ENCODE peak calls at places on chromosomes 1 and 21, in four cellular contexts. One of them, this sample, is unnamed. For H3K4me1, the result is how much of the 10 kb centered on the place peaks cover.

GRCh38 chr1:228446849-228447248 is 30.2 kb upstream of the TRIM17 start:
- DNase-seq in breast epithelium: no peak
- DNase-seq in SJCRH30: no peak
- DNase-seq in gastrocnemius medialis: no peak
- DNase-seq in this sample: no peak

GRCh38 chr21:36134820-36135390 is at the start of gene CBR3:
- DNase-seq in breast epithelium: no peak
- DNase-seq in SJCRH30: peak
- DNase-seq in gastrocnemius medialis: no peak
- DNase-seq in this sample: peak

GRCh38 chr1:85451236-85451830 is 13.6 kb downstream of the DDAH1 start:
- DNase-seq in breast epithelium: no peak
- DNase-seq in SJCRH30: no peak
- DNase-seq in gastrocnemius medialis: no peak
- DNase-seq in this sample: no peak

GRCh38 chr1:201786824-201787223 is 42.1 kb upstream of the IPO9 start:
- DNase-seq in gastrocnemius medialis: peak
- DNase-seq in breast epithelium: no peak
- DNase-seq in SJCRH30: no peak
- DNase-seq in this sample: peak

GRCh38 chr1:6686294-6686693 is 15.3 kb downstream of the DNAJC11 start:
- DNase-seq in gastrocnemius medialis: peak
- DNase-seq in SJCRH30: no peak
- DNase-seq in breast epithelium: no peak
- DNase-seq in this sample: peak

GRCh38 chr1:212402876-212403275 is 11.8 kb downstream of the PACC1 start:
- DNase-seq in breast epithelium: no peak
- DNase-seq in SJCRH30: no peak
- DNase-seq in gastrocnemius medialis: no peak
- DNase-seq in this sample: no peak

GRCh38 chr1:208536176-208536575 is 292.0 kb upstream of the PLXNA2 start:
- DNase-seq in gastrocnemius medialis: no peak
- DNase-seq in SJCRH30: no peak
- DNase-seq in breast epithelium: no peak
- DNase-seq in this sample: no peak

GRCh38 chr1:231165371-231165770 is 3.5 kb downstream of the TRIM67 start:
- DNase-seq in breast epithelium: no peak
- DNase-seq in SJCRH30: no peak
- DNase-seq in gastrocnemius medialis: no peak
- DNase-seq in this sample: no peak

GRCh38 chr1:156668801-156669637 is 8.2 kb downstream of the NES start:
- DNase-seq in gastrocnemius medialis: no peak
- DNase-seq in breast epithelium: no peak
- DNase-seq in SJCRH30: peak
- DNase-seq in this sample: no peak

GRCh38 chr1:39128959-39129358 is 75.5 kb upstream of the MACF1 start:
- DNase-seq in SJCRH30: no peak
- DNase-seq in breast epithelium: peak
- DNase-seq in gastrocnemius medialis: no peak
- DNase-seq in this sample: no peak

GRCh38 chr1:187262731-187263130 is 434.0 kb downstream of the PLA2G4A start:
- DNase-seq in gastrocnemius medialis: no peak
- DNase-seq in breast epithelium: no peak
- DNase-seq in SJCRH30: no peak
- DNase-seq in this sample: no peak

GRCh38 chr1:79151006-79151796 is 144.7 kb upstream of the ADGRL4 start:
- DNase-seq in gastrocnemius medialis: no peak
- DNase-seq in breast epithelium: no peak
- DNase-seq in SJCRH30: no peak
- DNase-seq in this sample: no peak

GRCh38 chr1:234698624-234699023 is 88.6 kb upstream of the IRF2BP2 start:
- DNase-seq in breast epithelium: no peak
- DNase-seq in SJCRH30: peak
- DNase-seq in gastrocnemius medialis: no peak
- DNase-seq in this sample: no peak

GRCh38 chr1:15153184-15153841 is at the start of gene TMEM51:
- DNase-seq in breast epithelium: no peak
- DNase-seq in gastrocnemius medialis: no peak
- DNase-seq in SJCRH30: peak
- DNase-seq in this sample: peak

GRCh38 chr1:16068356-16069270 is 4.8 kb downstream of the FAM131C start:
- DNase-seq in breast epithelium: no peak
- DNase-seq in SJCRH30: no peak
- DNase-seq in gastrocnemius medialis: peak
- DNase-seq in this sample: peak

GRCh38 chr1:206035027-206035426 is 11.3 kb upstream of the CTSE start:
- DNase-seq in breast epithelium: no peak
- DNase-seq in gastrocnemius medialis: no peak
- DNase-seq in SJCRH30: no peak
- DNase-seq in this sample: no peak

GRCh38 chr1:190679032-190679431 is 201.4 kb upstream of the BRINP3 start:
- DNase-seq in breast epithelium: no peak
- DNase-seq in SJCRH30: no peak
- DNase-seq in gastrocnemius medialis: no peak
- DNase-seq in this sample: no peak

GRCh38 chr1:56378376-56379070 is 200.8 kb downstream of the PLPP3 start:
- DNase-seq in gastrocnemius medialis: no peak
- DNase-seq in SJCRH30: no peak
- DNase-seq in breast epithelium: no peak
- DNase-seq in this sample: no peak

GRCh38 chr21:21807598-21807903 is 809.3 kb downstream of the NCAM2 start:
- DNase-seq in SJCRH30: no peak
- DNase-seq in gastrocnemius medialis: no peak
- DNase-seq in breast epithelium: no peak
- DNase-seq in this sample: no peak

GRCh38 chr1:64006276-64007051 is 197.0 kb upstream of the UBE2U start:
- DNase-seq in gastrocnemius medialis: no peak
- DNase-seq in SJCRH30: no peak
- DNase-seq in breast epithelium: no peak
- DNase-seq in this sample: no peak

GRCh38 chr1:179376223-179376622 is 10.5 kb downstream of the AXDND1 start:
- DNase-seq in gastrocnemius medialis: no peak
- DNase-seq in breast epithelium: no peak
- DNase-seq in SJCRH30: no peak
- DNase-seq in this sample: no peak

GRCh38 chr1:160855181-160855981 is 7.3 kb downstream of the CD244 start:
- DNase-seq in gastrocnemius medialis: no peak
- DNase-seq in SJCRH30: no peak
- DNase-seq in breast epithelium: no peak
- DNase-seq in this sample: no peak

GRCh38 chr1:72066431-72066830 is 215.9 kb downstream of the NEGR1 start:
- DNase-seq in SJCRH30: no peak
- DNase-seq in breast epithelium: no peak
- DNase-seq in gastrocnemius medialis: no peak
- DNase-seq in this sample: no peak

GRCh38 chr1:115669002-115669673 is 27.4 kb downstream of the VANGL1 start:
- DNase-seq in gastrocnemius medialis: no peak
- DNase-seq in SJCRH30: peak
- DNase-seq in breast epithelium: no peak
- DNase-seq in this sample: no peak

GRCh38 chr1:86913399-86913895 is 479 bp downstream of the SELENOF start:
- DNase-seq in SJCRH30: peak
- DNase-seq in breast epithelium: no peak
- DNase-seq in gastrocnemius medialis: peak
- DNase-seq in this sample: no peak

GRCh38 chr1:181152892-181153633 is 64.6 kb downstream of the IER5 start:
- DNase-seq in breast epithelium: no peak
- DNase-seq in SJCRH30: peak
- DNase-seq in gastrocnemius medialis: peak
- DNase-seq in this sample: peak

GRCh38 chr1:92184632-92185031 is 33.1 kb upstream of the C1orf146 start:
- DNase-seq in SJCRH30: no peak
- DNase-seq in gastrocnemius medialis: no peak
- DNase-seq in breast epithelium: no peak
- DNase-seq in this sample: no peak

GRCh38 chr1:170296211-170296610 is 150.5 kb downstream of the NTMT2 start:
- DNase-seq in gastrocnemius medialis: no peak
- DNase-seq in breast epithelium: no peak
- DNase-seq in SJCRH30: no peak
- DNase-seq in this sample: no peak

GRCh38 chr21:42307106-42307505 is 8.1 kb downstream of the TFF3 start:
- DNase-seq in breast epithelium: no peak
- DNase-seq in gastrocnemius medialis: no peak
- DNase-seq in SJCRH30: no peak
- DNase-seq in this sample: no peak

GRCh38 chr1:201119826-201120225 is 7.2 kb downstream of the ASCL5 start:
- DNase-seq in gastrocnemius medialis: no peak
- DNase-seq in SJCRH30: no peak
- DNase-seq in breast epithelium: no peak
- DNase-seq in this sample: no peak

GRCh38 chr21:34887729-34888568 is 161.2 kb downstream of the RUNX1 start:
- DNase-seq in SJCRH30: peak
- DNase-seq in breast epithelium: peak
- DNase-seq in gastrocnemius medialis: peak
- DNase-seq in this sample: peak
- H3K4me1 ChIP-seq in SJCRH30: under half
- H3K4me1 ChIP-seq in breast epithelium: under half
- H3K4me1 ChIP-seq in gastrocnemius medialis: under half
- H3K4me1 ChIP-seq in this sample: under half

GRCh38 chr1:185284533-185285244 is 32.4 kb downstream of the IVNS1ABP start:
- DNase-seq in gastrocnemius medialis: no peak
- DNase-seq in breast epithelium: no peak
- DNase-seq in SJCRH30: no peak
- DNase-seq in this sample: no peak
- H3K4me3 ChIP-seq in gastrocnemius medialis: no peak
- H3K4me3 ChIP-seq in breast epithelium: no peak
- H3K4me3 ChIP-seq in SJCRH30: no peak
- H3K4me3 ChIP-seq in this sample: no peak

GRCh38 chr21:15004721-15005370 is 60.0 kb downstream of the NRIP1 start:
- DNase-seq in breast epithelium: no peak
- DNase-seq in gastrocnemius medialis: no peak
- DNase-seq in SJCRH30: no peak
- DNase-seq in this sample: no peak

GRCh38 chr21:15003463-15004135 is 61.2 kb downstream of the NRIP1 start:
- DNase-seq in gastrocnemius medialis: no peak
- DNase-seq in SJCRH30: peak
- DNase-seq in breast epithelium: no peak
- DNase-seq in this sample: no peak

GRCh38 chr21:15000076-15000475 is 64.7 kb downstream of the NRIP1 start:
- DNase-seq in SJCRH30: no peak
- DNase-seq in gastrocnemius medialis: no peak
- DNase-seq in breast epithelium: no peak
- DNase-seq in this sample: no peak

GRCh38 chr21:15001113-15001512 is 63.7 kb downstream of the NRIP1 start:
- DNase-seq in SJCRH30: no peak
- DNase-seq in gastrocnemius medialis: no peak
- DNase-seq in breast epithelium: no peak
- DNase-seq in this sample: no peak

DNA sequence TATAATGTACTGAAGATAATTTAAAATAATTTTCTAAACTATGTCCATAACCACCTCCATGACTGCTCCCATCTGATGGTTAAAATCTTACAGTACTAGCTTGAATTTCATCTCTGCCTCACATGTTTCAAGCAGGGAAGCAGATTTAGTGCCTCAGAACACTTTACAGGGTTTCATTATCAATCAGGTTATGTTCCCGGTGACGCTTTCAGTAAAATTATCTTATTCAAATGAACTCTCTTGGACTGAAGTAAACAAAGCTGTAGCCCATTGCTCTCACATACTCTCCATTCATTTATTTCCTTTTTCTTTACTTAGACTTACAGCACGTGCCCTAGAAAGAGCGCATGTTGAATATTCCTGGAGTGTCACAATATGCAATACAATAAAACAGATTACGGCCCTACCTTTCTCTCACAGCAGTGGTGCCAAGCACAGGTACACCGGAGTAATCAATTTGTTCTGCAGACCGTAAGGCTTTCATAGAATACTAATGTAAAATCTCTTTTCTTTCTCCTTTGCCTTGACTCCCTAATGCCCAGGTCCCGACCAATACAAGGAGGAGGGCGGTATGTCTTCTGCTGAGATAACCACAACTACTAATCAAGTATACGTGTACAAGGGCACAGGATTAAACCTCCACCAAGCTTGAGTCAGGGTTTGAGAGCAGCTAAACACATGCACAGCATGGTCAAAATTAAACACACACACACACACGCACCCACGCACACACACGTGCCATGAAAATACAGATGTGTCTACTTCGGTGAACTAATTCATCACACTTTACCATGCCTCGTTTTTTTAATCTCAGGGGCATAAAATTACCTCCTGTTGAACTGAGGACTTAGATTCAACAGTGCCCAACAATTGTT is 62.8 kb downstream of the NRIP1 start:
- DNase-seq in SJCRH30: no peak
- DNase-seq in gastrocnemius medialis: no peak
- DNase-seq in breast epithelium: no peak
- DNase-seq in this sample: no peak
- H3K4me1 ChIP-seq in SJCRH30: under half
- H3K4me1 ChIP-seq in gastrocnemius medialis: half or more
- H3K4me1 ChIP-seq in breast epithelium: under half
- H3K4me1 ChIP-seq in this sample: half or more

GRCh38 chr1:12619396-12620141 is 1.6 kb upstream of the DHRS3 start:
- DNase-seq in gastrocnemius medialis: peak
- DNase-seq in breast epithelium: peak
- DNase-seq in SJCRH30: peak
- DNase-seq in this sample: peak
- H3K4me3 ChIP-seq in gastrocnemius medialis: peak
- H3K4me3 ChIP-seq in breast epithelium: peak
- H3K4me3 ChIP-seq in SJCRH30: peak
- H3K4me3 ChIP-seq in this sample: peak

DNA sequence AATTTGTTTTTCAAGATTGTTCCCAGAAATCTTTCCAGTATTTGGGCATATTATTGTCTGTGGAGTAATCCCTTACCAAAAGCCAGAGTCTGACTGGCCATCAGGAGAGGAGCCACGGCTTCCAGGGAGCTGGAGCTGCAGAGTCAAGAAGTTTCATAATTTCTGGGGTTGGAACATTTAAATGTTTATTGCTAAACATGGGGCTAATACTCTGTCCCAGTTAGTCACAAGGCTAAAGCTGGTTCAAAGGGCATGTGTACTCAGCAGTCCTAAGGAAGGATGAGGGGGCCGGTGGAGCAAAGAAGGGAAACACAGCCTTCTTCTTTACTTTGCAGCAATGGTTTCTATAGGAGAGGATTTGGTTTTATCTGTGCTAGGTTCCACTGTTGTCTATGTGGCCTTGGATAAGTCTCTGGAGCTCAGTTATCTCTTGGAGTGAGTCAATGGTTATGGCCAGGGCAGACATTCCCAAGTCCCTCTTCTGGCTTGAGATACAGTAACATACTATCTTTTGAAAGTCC is 9.5 kb downstream of the DENND2D start:
- DNase-seq in breast epithelium: no peak
- DNase-seq in SJCRH30: no peak
- DNase-seq in gastrocnemius medialis: no peak
- DNase-seq in this sample: peak
- H3K4me1 ChIP-seq in breast epithelium: under half
- H3K4me1 ChIP-seq in SJCRH30: under half
- H3K4me1 ChIP-seq in gastrocnemius medialis: under half
- H3K4me1 ChIP-seq in this sample: under half

This sample was measured in psoas muscle.